ENCODE peak calls at places on chromosomes 13 and 19, in four cellular contexts. D is esophagus squamous epithelium, M is body of pancreas, I is heart right ventricle. G is an unnamed sample.
A peak's percentile ranks its signal among the peaks of the same experiment; 100 is the strongest.

GRCh38 chr13:74056829-74057564 is 77.2 kb downstream of the KLF12 start:
- DNase-seq in I (peak; percentile 59), M (peak; percentile 10), D (no peak), G (no peak)

GRCh38 chr13:29999492-30000372 is 149.3 kb upstream of the UBL3 start:
- DNase-seq in I (no peak), M (no peak), D (no peak), G (peak; percentile 56)

GRCh38 chr13:49307365-49307764 is 59.6 kb downstream of the CDADC1 start:
- DNase-seq in M (peak; percentile 29), I (no peak), D (no peak), G (no peak)

GRCh38 chr19:11264452-11265176 is 2.3 kb upstream of the DOCK6 start:
- DNase-seq in I (peak; percentile 57), D (no peak), M (peak; percentile 34), G (peak; percentile 92)

GRCh38 chr19:55696301-55697068 is 21.5 kb downstream of the EPN1 start:
- DNase-seq in D (no peak), I (no peak), M (no peak), G (no peak)

GRCh38 chr13:111176421-111176820 is 61.3 kb downstream of the ARHGEF7 start:
- DNase-seq in I (no peak), D (no peak), M (no peak), G (no peak)

GRCh38 chr13:99176309-99177276 is 24.1 kb upstream of the UBAC2 start:
- DNase-seq in D (no peak), M (peak; percentile 78), I (peak; percentile 67), G (peak; percentile 84)

GRCh38 chr19:21133633-21134032 is 8.2 kb upstream of the ZNF431 start:
- DNase-seq in D (no peak), I (no peak), M (no peak), G (no peak)

GRCh38 chr13:43365042-43365344 is 341.6 kb downstream of the DNAJC15 start:
- DNase-seq in M (no peak), D (no peak), I (no peak), G (no peak)

GRCh38 chr13:45584816-45585215 is 30.7 kb downstream of the ERICH6B start:
- DNase-seq in D (no peak), M (no peak), I (no peak), G (no peak)

GRCh38 chr13:54387607-54388006 is 1359.0 kb downstream of the OLFM4 start:
- DNase-seq in D (no peak), M (no peak), I (no peak), G (no peak)

GRCh38 chr13:19940106-19940505 is 18.4 kb upstream of the ZMYM2 start:
- DNase-seq in D (no peak), I (no peak), M (no peak), G (no peak)

DNA sequence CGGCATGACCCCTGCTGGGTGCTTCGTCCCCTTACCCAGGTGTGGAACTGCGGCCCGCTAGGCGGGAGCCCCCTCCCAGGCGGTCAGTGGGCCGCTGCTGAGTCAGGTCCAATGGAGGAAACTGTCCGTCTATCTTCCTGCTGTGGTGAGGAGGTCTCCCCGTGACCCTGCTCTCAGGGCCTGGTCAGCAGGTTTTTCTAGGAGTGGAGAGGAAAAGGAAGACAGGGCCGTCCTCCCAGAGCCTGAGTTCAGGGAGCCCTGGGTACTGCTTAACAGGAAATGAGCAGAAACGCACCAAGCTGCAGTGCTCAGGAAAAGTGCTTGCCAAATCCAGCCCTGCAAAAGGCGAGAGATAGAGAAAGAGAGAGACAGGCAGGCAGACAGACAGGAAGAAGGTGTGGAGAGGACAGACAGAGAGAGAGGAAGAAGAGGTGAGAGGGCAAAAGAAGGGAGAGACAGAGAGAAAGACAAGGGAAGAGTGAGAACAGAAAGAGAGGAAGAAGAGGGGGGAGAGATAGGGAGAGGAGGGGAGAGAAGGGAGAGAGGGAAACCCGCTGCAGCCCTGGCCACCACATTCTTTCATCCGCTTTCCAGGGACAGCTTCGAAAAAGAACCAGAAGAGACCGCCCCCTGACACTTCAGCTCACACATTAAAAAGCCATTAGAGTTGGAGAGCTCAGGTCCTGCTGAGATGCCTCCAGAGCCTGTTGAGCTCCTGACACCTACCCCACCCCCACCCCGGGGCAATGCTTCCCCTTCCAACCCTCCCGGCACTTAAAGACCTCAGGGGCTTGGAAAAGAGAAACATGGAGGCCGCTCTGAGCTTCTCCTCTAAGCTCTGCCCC is 10.1 kb downstream of the SH3GL1 start:
- DNase-seq in M (peak; percentile 59), I (no peak), D (no peak), G (no peak)
- H3K4me1 ChIP-seq in M (peaks cover 59% of the 10 kb centered on the region), I (peaks cover 80% of the 10 kb centered on the region), D (peaks cover 53% of the 10 kb centered on the region), G (peaks cover 5% of the 10 kb centered on the region)

GRCh38 chr19:32223595-32224370 is 121.6 kb upstream of the ZNF507 start:
- DNase-seq in I (no peak), D (no peak), M (no peak), G (no peak)

GRCh38 chr19:32224371-32225244 is 120.8 kb upstream of the ZNF507 start:
- DNase-seq in M (peak; percentile 35), I (peak; percentile 67), D (no peak), G (peak; percentile 49)

GRCh38 chr19:32220951-32221350 is 124.5 kb upstream of the ZNF507 start:
- DNase-seq in I (no peak), M (no peak), D (no peak), G (no peak)

GRCh38 chr19:32223106-32223505 is 122.3 kb upstream of the ZNF507 start:
- DNase-seq in I (no peak), D (no peak), M (no peak), G (no peak)

DNA sequence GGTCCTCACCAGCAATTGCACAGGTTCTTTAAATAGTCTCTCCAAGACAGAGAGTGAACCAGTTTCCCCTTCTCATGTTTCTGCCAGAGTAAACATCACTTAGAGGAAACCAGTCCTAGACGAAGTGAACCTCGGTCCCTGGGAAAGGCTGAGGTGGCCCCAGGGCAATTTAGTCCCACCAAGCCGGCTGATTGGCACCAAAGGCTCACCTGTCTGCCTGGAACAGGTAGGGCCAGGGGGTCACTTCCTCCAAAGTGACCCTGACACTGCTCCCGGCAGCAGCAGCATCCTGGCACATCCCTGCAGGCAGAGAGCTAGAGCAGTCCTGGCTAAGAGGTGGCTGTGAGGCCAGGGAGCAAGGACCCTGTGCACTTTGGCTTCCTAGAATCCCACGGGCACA is 122.8 kb upstream of the ZNF507 start:
- DNase-seq in I (no peak), M (no peak), D (no peak), G (no peak)
- H3K27me3 ChIP-seq in I (peaks cover 48% of the 10 kb centered on the region), M (no peaks in the 10 kb centered on the region), D (peaks cover 43% of the 10 kb centered on the region), G (peaks cover 4% of the 10 kb centered on the region)

DNA sequence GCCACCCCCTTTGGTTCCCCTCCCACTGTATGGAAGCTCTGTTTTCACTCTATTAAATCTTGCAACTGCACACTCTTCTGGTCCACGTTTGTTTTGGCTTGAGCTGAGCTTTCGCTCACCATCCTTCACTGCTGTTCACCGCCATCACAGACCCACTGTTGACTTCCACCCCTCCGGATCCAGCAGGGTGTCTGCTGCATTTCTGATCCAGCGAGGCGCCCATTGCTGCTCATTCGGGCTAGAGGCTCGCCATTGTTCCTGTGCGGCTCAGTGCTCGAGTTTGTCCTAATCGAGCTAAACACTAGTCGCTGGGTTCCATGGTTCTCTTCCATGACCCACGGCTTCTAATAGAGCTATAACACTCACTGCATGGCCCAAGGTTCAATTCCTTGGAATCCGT is 42.7 kb downstream of the ACTN4 start:
- DNase-seq in D (no peak), M (no peak), I (no peak), G (no peak)
- H3K4me1 ChIP-seq in D (peaks cover 52% of the 10 kb centered on the region), M (peaks cover 91% of the 10 kb centered on the region), I (peaks cover 96% of the 10 kb centered on the region), G (peaks cover 30% of the 10 kb centered on the region)

GRCh38 chr19:33904681-33905080 is 108.0 kb downstream of the KCTD15 start:
- DNase-seq in D (no peak), I (no peak), M (peak; percentile 90), G (no peak)
- H3K27me3 ChIP-seq in D (peaks cover 28% of the 10 kb centered on the region), I (peaks cover 45% of the 10 kb centered on the region), M (no peaks in the 10 kb centered on the region), G (peaks cover 5% of the 10 kb centered on the region)

G was measured in colonic mucosa.